ENCODE peak calls at places on chromosomes 6 and 20, in four cellular contexts. One of them, this sample, is unnamed.

GRCh38 chr6:42783177-42783875 is 1.5 kb downstream of the BICRAL start:
- DNase-seq in mesenchymal stem cell: peak
- DNase-seq in neuronal stem cell: peak
- DNase-seq in IMR-90: peak
- DNase-seq in this sample: peak

GRCh38 chr6:152863618-152864326 is 113.2 kb downstream of the VIP start:
- DNase-seq in mesenchymal stem cell: peak
- DNase-seq in neuronal stem cell: peak
- DNase-seq in IMR-90: peak
- DNase-seq in this sample: peak

GRCh38 chr6:74177496-74177895 is 481.5 kb downstream of the CD109 start:
- DNase-seq in mesenchymal stem cell: peak
- DNase-seq in neuronal stem cell: no peak
- DNase-seq in IMR-90: peak
- DNase-seq in this sample: no peak

GRCh38 chr6:112827793-112828192 is 480.7 kb downstream of the RFPL4B start:
- DNase-seq in mesenchymal stem cell: no peak
- DNase-seq in neuronal stem cell: no peak
- DNase-seq in IMR-90: no peak
- DNase-seq in this sample: no peak

GRCh38 chr6:118029967-118030366 is 122.9 kb downstream of the SLC35F1 start:
- DNase-seq in mesenchymal stem cell: no peak
- DNase-seq in neuronal stem cell: no peak
- DNase-seq in IMR-90: no peak
- DNase-seq in this sample: no peak

GRCh38 chr6:97053643-97054411 is 129.3 kb downstream of the KLHL32 start:
- DNase-seq in mesenchymal stem cell: peak
- DNase-seq in neuronal stem cell: no peak
- DNase-seq in IMR-90: peak
- DNase-seq in this sample: no peak

GRCh38 chr6:113182370-113183141 is 674.6 kb upstream of the MARCKS start:
- DNase-seq in mesenchymal stem cell: peak
- DNase-seq in neuronal stem cell: no peak
- DNase-seq in IMR-90: peak
- DNase-seq in this sample: no peak

GRCh38 chr20:3896302-3896701 is 7.1 kb downstream of the PANK2 start:
- DNase-seq in mesenchymal stem cell: peak
- DNase-seq in neuronal stem cell: no peak
- DNase-seq in IMR-90: peak
- DNase-seq in this sample: no peak

GRCh38 chr6:14882394-14883073 is 363.3 kb upstream of the JARID2 start:
- DNase-seq in mesenchymal stem cell: no peak
- DNase-seq in neuronal stem cell: no peak
- DNase-seq in IMR-90: peak
- DNase-seq in this sample: no peak
- H2AK5ac ChIP-seq in mesenchymal stem cell: no peak
- H2AK5ac ChIP-seq in neuronal stem cell: peak
- H2AK5ac ChIP-seq in IMR-90: peak
- H2AK5ac ChIP-seq in this sample: no peak

GRCh38 chr6:52538252-52538905 is 38.5 kb downstream of the TRAM2 start:
- DNase-seq in mesenchymal stem cell: no peak
- DNase-seq in neuronal stem cell: no peak
- DNase-seq in IMR-90: no peak
- DNase-seq in this sample: no peak

GRCh38 chr6:52539607-52540006 is 37.3 kb downstream of the TRAM2 start:
- DNase-seq in mesenchymal stem cell: peak
- DNase-seq in neuronal stem cell: no peak
- DNase-seq in IMR-90: peak
- DNase-seq in this sample: no peak

GRCh38 chr6:52538921-52539354 is 37.9 kb downstream of the TRAM2 start:
- DNase-seq in mesenchymal stem cell: peak
- DNase-seq in neuronal stem cell: no peak
- DNase-seq in IMR-90: peak
- DNase-seq in this sample: no peak

GRCh38 chr6:52541135-52541534 is 35.7 kb downstream of the TRAM2 start:
- DNase-seq in mesenchymal stem cell: no peak
- DNase-seq in neuronal stem cell: no peak
- DNase-seq in IMR-90: no peak
- DNase-seq in this sample: no peak

GRCh38 chr6:52540286-52540902 is 36.5 kb downstream of the TRAM2 start:
- DNase-seq in mesenchymal stem cell: no peak
- DNase-seq in neuronal stem cell: no peak
- DNase-seq in IMR-90: peak
- DNase-seq in this sample: no peak
- H3K4me2 ChIP-seq in mesenchymal stem cell: no peak
- H3K4me2 ChIP-seq in neuronal stem cell: no peak
- H3K4me2 ChIP-seq in IMR-90: peak
- H3K4me2 ChIP-seq in this sample: no peak

GRCh38 chr6:56246941-56247653 is at the start of gene COL21A1:
- DNase-seq in mesenchymal stem cell: peak
- DNase-seq in neuronal stem cell: peak
- DNase-seq in IMR-90: no peak
- DNase-seq in this sample: peak

GRCh38 chr6:56245903-56246351 is 1.5 kb downstream of the COL21A1 start:
- DNase-seq in mesenchymal stem cell: no peak
- DNase-seq in neuronal stem cell: no peak
- DNase-seq in IMR-90: peak
- DNase-seq in this sample: no peak

GRCh38 chr6:56247654-56248122 is 308 bp upstream of the COL21A1 start:
- DNase-seq in mesenchymal stem cell: no peak
- DNase-seq in neuronal stem cell: no peak
- DNase-seq in IMR-90: no peak
- DNase-seq in this sample: no peak

GRCh38 chr6:56246544-56246940 is 838 bp downstream of the COL21A1 start:
- DNase-seq in mesenchymal stem cell: no peak
- DNase-seq in neuronal stem cell: no peak
- DNase-seq in IMR-90: no peak
- DNase-seq in this sample: peak

GRCh38 chr6:56250266-56250665 is 2.9 kb upstream of the COL21A1 start:
- DNase-seq in mesenchymal stem cell: peak
- DNase-seq in neuronal stem cell: no peak
- DNase-seq in IMR-90: no peak
- DNase-seq in this sample: no peak
- H3K23ac ChIP-seq in mesenchymal stem cell: no peak
- H3K23ac ChIP-seq in neuronal stem cell: no peak
- H3K23ac ChIP-seq in IMR-90: no peak
- H3K23ac ChIP-seq in this sample: no peak

GRCh38 chr6:41028618-41029486 is 10.2 kb downstream of the UNC5CL start:
- DNase-seq in mesenchymal stem cell: no peak
- DNase-seq in neuronal stem cell: no peak
- DNase-seq in IMR-90: no peak
- DNase-seq in this sample: peak

GRCh38 chr6:41025966-41026365 is 13.1 kb downstream of the UNC5CL start:
- DNase-seq in mesenchymal stem cell: no peak
- DNase-seq in neuronal stem cell: no peak
- DNase-seq in IMR-90: no peak
- DNase-seq in this sample: no peak

GRCh38 chr6:41032830-41033229 is 6.2 kb downstream of the UNC5CL start:
- DNase-seq in mesenchymal stem cell: no peak
- DNase-seq in neuronal stem cell: no peak
- DNase-seq in IMR-90: no peak
- DNase-seq in this sample: no peak

GRCh38 chr6:41027251-41027650 is 11.8 kb downstream of the UNC5CL start:
- DNase-seq in mesenchymal stem cell: no peak
- DNase-seq in neuronal stem cell: no peak
- DNase-seq in IMR-90: no peak
- DNase-seq in this sample: no peak

GRCh38 chr6:41027799-41028617 is 11.0 kb downstream of the UNC5CL start:
- DNase-seq in mesenchymal stem cell: peak
- DNase-seq in neuronal stem cell: peak
- DNase-seq in IMR-90: peak
- DNase-seq in this sample: peak
- H2AK5ac ChIP-seq in mesenchymal stem cell: no peak
- H2AK5ac ChIP-seq in neuronal stem cell: peak
- H2AK5ac ChIP-seq in IMR-90: no peak
- H2AK5ac ChIP-seq in this sample: no peak

GRCh38 chr20:61055642-61056041 is 196.4 kb upstream of the CDH4 start:
- DNase-seq in mesenchymal stem cell: no peak
- DNase-seq in neuronal stem cell: no peak
- DNase-seq in IMR-90: no peak
- DNase-seq in this sample: no peak

GRCh38 chr20:61056136-61056535 is 195.9 kb upstream of the CDH4 start:
- DNase-seq in mesenchymal stem cell: no peak
- DNase-seq in neuronal stem cell: no peak
- DNase-seq in IMR-90: no peak
- DNase-seq in this sample: no peak

GRCh38 chr20:61054411-61054810 is 197.7 kb upstream of the CDH4 start:
- DNase-seq in mesenchymal stem cell: no peak
- DNase-seq in neuronal stem cell: no peak
- DNase-seq in IMR-90: no peak
- DNase-seq in this sample: no peak

GRCh38 chr20:61053487-61054277 is 198.4 kb upstream of the CDH4 start:
- DNase-seq in mesenchymal stem cell: no peak
- DNase-seq in neuronal stem cell: no peak
- DNase-seq in IMR-90: no peak
- DNase-seq in this sample: no peak

DNA sequence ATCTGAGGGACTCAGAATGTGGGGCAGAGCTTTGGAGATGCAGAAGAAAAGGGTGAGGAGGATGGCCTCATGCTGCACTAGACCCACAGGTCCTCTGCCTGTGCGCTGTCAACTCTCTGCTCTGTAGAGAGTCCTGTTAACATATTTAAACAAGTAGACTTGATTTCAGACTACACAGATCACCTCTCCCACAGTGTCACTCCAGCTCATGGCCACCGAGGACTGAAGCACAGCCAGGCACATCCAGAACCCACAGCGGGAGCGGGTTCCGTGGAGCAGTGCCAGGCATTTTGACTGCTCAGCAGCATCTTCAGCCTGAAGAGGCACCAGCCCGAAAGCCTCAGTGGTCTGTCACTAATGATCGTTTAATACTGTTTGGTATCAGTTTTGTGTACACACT is 196.9 kb upstream of the CDH4 start:
- DNase-seq in mesenchymal stem cell: no peak
- DNase-seq in neuronal stem cell: no peak
- DNase-seq in IMR-90: no peak
- DNase-seq in this sample: no peak
- H3K4me2 ChIP-seq in mesenchymal stem cell: no peak
- H3K4me2 ChIP-seq in neuronal stem cell: no peak
- H3K4me2 ChIP-seq in IMR-90: no peak
- H3K4me2 ChIP-seq in this sample: no peak

DNA sequence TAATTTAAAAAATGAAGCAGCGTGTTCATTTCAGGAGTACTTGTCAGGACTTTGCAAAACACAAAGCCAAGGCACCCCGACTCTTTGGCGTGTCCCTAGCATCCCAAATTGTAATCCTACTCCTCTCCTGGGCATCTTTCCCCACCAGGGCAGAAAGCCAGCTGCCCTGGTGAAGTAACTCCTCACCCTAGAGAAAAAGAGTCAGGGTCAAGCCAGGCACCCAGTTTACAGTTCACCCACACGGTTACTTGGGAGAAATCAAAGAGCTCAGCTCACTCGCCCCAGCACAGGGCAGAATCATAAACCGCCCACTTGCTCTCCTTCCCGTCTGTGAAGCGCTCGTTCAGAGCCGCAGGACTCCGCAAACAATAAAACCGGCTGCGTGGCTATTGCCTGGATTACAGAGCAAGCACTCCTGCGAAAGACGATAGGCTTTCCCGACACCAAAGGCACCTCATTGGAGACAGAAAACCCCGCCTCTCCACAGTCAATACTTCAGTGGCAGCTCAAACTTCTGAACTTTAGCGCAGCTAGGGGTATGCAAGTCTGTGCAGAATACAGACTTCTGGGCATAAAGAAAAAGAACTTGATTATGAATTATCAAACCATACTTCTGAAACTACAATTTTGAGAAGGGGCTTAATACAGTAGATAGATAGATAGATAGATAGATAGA is 73.0 kb upstream of the NHSL1 start:
- DNase-seq in mesenchymal stem cell: peak
- DNase-seq in neuronal stem cell: peak
- DNase-seq in IMR-90: peak
- DNase-seq in this sample: peak
- H3K23ac ChIP-seq in mesenchymal stem cell: peak
- H3K23ac ChIP-seq in neuronal stem cell: no peak
- H3K23ac ChIP-seq in IMR-90: peak
- H3K23ac ChIP-seq in this sample: no peak

DNA sequence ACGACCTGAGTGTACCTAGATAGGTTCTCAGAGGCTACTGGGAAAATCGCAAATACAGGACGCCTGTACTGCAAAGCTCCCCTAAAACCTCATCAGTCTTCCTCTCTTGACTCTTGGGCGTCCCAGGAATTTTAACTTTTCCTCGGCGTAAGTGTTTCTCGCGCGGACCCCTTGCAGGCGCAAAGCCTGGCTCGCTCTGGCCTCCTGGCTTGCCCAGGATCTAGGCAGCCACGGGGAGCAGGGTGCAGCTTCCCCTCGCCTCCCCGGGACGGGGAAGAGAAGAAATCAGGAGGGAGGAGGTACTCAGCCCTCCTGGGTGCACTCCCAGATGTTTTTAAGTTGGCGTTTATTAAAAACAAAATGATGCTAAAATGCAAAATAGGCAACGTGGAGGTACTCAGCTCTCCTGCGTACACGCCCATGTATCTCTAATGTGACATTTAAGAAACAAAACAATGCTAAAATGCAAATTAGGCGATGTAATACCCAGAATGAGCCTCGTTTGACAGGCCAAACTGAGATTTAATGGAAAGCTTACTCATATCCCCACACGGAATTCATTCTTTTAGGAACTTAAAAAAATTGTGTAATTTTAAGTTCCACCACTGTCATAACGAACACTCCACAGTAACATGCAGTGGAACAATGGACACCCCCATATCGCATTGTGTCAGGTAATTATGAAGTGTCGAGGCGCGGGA is 1.6 kb upstream of the SOBP start:
- DNase-seq in mesenchymal stem cell: peak
- DNase-seq in neuronal stem cell: no peak
- DNase-seq in IMR-90: no peak
- DNase-seq in this sample: no peak
- H2AK5ac ChIP-seq in mesenchymal stem cell: no peak
- H2AK5ac ChIP-seq in neuronal stem cell: no peak
- H2AK5ac ChIP-seq in IMR-90: no peak
- H2AK5ac ChIP-seq in this sample: no peak